ENCODE peak calls at places on chromosome 5, in five cellular contexts. W is suprapubic skin, U is GM23248, E is mammary epithelial cell, D is fibroblast of mammary gland. B is an unnamed sample.

GRCh38 chr5:81995407-81995806 is 23.6 kb downstream of the ATG10 start:
- DNase-seq in W (no peak), U (no peak), E (no peak), D (no peak), B (no peak)

GRCh38 chr5:14239951-14240350 is 96.8 kb downstream of the TRIO start:
- DNase-seq in W (no peak), U (no peak), E (no peak), D (no peak), B (no peak)

GRCh38 chr5:10689391-10690081 is 71.5 kb downstream of the DAP start:
- DNase-seq in W (no peak), U (peak), E (no peak), D (peak), B (peak)

GRCh38 chr5:4523038-4523437 is 617.1 kb upstream of the ADAMTS16 start:
- DNase-seq in W (no peak), U (no peak), E (no peak), D (no peak), B (no peak)

GRCh38 chr5:73654861-73655318 is 28.9 kb downstream of the ARHGEF28 start:
- DNase-seq in W (no peak), U (no peak), E (no peak), D (no peak), B (no peak)

GRCh38 chr5:80035839-80036238 is 691 bp downstream of the THBS4 start:
- DNase-seq in W (no peak), U (no peak), E (no peak), D (no peak), B (no peak)

GRCh38 chr5:127757576-127757975 is 54.4 kb downstream of the CCDC192 start:
- DNase-seq in W (no peak), U (peak), E (peak), D (peak), B (peak)

GRCh38 chr5:74594172-74595040 is 46.1 kb downstream of the ENC1 start:
- DNase-seq in W (no peak), U (no peak), E (no peak), D (no peak), B (no peak)

GRCh38 chr5:135883026-135883425 is 12.6 kb downstream of the IL9 start:
- DNase-seq in W (no peak), U (no peak), E (no peak), D (no peak), B (no peak)

GRCh38 chr5:32771037-32771436 is 59.9 kb downstream of the NPR3 start:
- DNase-seq in W (no peak), U (no peak), E (no peak), D (peak), B (no peak)

GRCh38 chr5:169629847-169630548 is 7.1 kb upstream of the DOCK2 start:
- DNase-seq in W (no peak), U (peak), E (peak), D (peak), B (no peak)

GRCh38 chr5:164256954-164257353 is 751.5 kb downstream of the MAT2B start:
- DNase-seq in W (no peak), U (no peak), E (no peak), D (no peak), B (no peak)

GRCh38 chr5:54175-54730 is 37.7 kb upstream of the PLEKHG4B start:
- DNase-seq in W (no peak), U (no peak), E (no peak), D (no peak), B (no peak)

GRCh38 chr5:16726538-16726946 is 109.7 kb upstream of the RETREG1 start:
- DNase-seq in W (no peak), U (no peak), E (peak), D (no peak), B (peak)

GRCh38 chr5:151153766-151154272 is 3.8 kb downstream of the ANXA6 start:
- DNase-seq in W (no peak), U (peak), E (no peak), D (no peak), B (no peak)

GRCh38 chr5:127988149-127988755 is 95.3 kb upstream of the SLC12A2 start:
- DNase-seq in W (no peak), U (peak), E (peak), D (peak), B (no peak)

GRCh38 chr5:113270081-113270480 is 164.7 kb downstream of the TSSK1B start:
- DNase-seq in W (no peak), U (no peak), E (no peak), D (no peak), B (no peak)

GRCh38 chr5:116075117-116075910 is 9.5 kb upstream of the COMMD10 start:
- DNase-seq in W (no peak), U (no peak), E (peak), D (peak), B (peak)

GRCh38 chr5:62521319-62521718 is 57.3 kb upstream of the LRRC70 start:
- DNase-seq in W (no peak), U (no peak), E (no peak), D (no peak), B (no peak)

GRCh38 chr5:92907914-92908606 is 673.0 kb downstream of the NR2F1-AS1 start:
- DNase-seq in W (no peak), U (peak), E (no peak), D (peak), B (no peak)

GRCh38 chr5:76331139-76331538 is 71.9 kb upstream of the IQGAP2 start:
- DNase-seq in W (no peak), U (no peak), E (no peak), D (no peak), B (peak)

GRCh38 chr5:31638286-31638685 is 645 bp upstream of the PDZD2 start:
- DNase-seq in W (no peak), U (peak), E (no peak), D (no peak), B (no peak)

GRCh38 chr5:141940695-141941271 is 17.1 kb downstream of the DELE1 start:
- DNase-seq in W (no peak), U (peak), E (no peak), D (peak), B (no peak)

DNA sequence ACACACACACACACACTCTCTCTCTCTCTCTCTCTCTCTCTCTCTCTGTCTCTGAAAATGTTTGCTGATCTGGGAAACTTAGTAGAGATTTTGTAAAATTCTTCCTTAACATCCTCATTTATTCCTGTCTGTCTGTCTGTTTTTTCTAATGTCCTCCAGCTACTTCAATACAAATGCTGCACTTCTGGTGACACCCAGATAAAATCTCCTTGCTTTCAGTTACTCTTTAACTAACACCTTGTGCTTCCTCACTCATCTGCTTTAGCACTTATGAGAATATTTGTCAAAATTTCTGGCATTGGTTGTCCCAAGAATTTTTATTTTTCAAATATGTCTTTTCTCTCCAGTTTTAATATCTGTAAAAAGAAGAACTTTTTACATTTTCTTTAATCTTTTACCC is 35.0 kb upstream of the ARRDC3 start:
- DNase-seq in W (no peak), U (no peak), E (no peak), D (no peak), B (no peak)
- H3K4me3 ChIP-seq in W (no peak), U (no peak), E (no peak), D (no peak), B (no peak)

DNA sequence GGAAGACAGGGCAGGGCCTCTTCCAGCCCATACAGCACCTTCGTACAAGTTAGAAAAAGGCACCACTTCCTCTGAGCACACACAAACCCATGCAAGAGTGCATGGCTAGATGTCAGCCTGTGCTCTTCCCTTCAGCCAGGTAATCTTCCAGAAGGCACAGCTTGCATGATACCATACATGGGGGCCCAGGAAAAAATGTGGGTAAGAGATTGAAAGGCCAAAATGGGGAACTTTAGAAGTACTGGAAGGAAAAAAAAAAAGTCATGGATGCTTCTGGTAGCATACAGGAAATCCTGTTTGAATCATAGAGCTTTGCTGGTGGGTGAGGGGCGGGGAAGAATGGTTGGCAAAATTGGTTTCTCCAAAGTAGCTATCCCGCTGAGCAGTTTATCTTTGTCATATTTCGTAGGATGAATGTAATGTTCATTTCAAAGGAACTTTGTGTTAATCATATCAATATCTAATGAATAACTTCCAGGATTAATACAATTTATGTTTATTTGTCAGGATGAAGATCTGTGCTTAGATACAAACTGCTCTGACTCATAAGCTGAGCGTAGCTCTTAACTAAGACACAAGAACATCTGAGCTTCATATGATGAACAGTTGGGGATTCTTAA is 78.2 kb upstream of the MAP3K1 start:
- DNase-seq in W (no peak), U (peak), E (no peak), D (peak), B (peak)
- H3K4me3 ChIP-seq in W (no peak), U (no peak), E (no peak), D (no peak), B (no peak)

DNA sequence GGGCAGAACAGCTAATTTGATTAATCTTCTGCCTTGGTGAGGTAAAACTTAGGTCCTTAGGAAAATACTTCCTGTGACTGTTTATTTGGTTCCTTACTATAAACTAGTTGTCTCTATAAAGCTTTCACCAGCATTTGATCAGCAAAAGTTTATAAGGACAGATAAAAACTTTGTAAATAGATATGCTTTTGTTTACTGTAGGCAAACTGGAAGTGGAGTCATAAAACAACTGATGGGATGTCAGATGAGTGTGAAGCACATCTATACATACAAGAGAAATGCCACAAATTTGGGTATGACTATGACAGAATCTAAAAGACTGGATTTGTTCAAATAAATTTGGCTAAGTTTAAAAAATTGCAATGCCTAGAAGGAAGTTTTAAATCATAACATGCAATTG is 5.5 kb downstream of the PTGER4 start:
- DNase-seq in W (no peak), U (no peak), E (no peak), D (no peak), B (no peak)
- H3K4me3 ChIP-seq in W (peak), U (no peak), E (no peak), D (no peak), B (no peak)

GRCh38 chr5:2160811-2161210 is 278.1 kb upstream of the IRX4 start:
- DNase-seq in W (peak), U (no peak), E (no peak), D (no peak), B (no peak)
- H3K4me3 ChIP-seq in W (no peak), U (no peak), E (no peak), D (no peak), B (no peak)

DNA sequence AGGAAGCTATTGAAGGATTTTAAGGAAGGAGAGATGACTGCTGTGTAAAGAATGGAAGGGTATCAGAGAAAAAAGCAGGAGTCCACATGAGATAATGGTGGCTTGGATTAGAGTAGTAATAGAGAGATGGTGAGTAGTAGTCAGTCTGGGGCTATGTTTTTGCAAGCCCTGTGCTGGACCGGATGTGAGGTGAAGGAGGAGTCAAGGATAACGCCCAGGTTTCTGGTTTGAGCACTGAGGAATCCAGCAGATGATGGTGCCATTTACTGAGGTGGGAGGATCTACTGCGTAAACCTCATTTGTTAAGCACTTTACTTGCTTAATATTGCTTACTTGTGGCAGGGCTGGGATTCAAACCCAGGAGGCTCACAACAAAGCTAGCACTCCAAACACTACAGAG is 1.1 kb downstream of the TIGD6 start:
- DNase-seq in W (no peak), U (peak), E (peak), D (no peak), B (no peak)
- H3K4me3 ChIP-seq in W (peak), U (peak), E (peak), D (peak), B (peak)

GRCh38 chr5:131280417-131280816 is 16.6 kb downstream of the CDC42SE2 start:
- DNase-seq in W (no peak), U (peak), E (no peak), D (no peak), B (no peak)

GRCh38 chr5:131279209-131279608 is 15.4 kb downstream of the CDC42SE2 start:
- DNase-seq in W (no peak), U (no peak), E (no peak), D (no peak), B (no peak)

GRCh38 chr5:131281868-131282234 is 18.0 kb downstream of the CDC42SE2 start:
- DNase-seq in W (no peak), U (no peak), E (no peak), D (no peak), B (no peak)

GRCh38 chr5:131281133-131281867 is 17.4 kb downstream of the CDC42SE2 start:
- DNase-seq in W (no peak), U (peak), E (no peak), D (no peak), B (peak)

GRCh38 chr5:131282235-131282634 is 18.4 kb downstream of the CDC42SE2 start:
- DNase-seq in W (no peak), U (no peak), E (peak), D (no peak), B (no peak)
- H3K4me3 ChIP-seq in W (peak), U (no peak), E (peak), D (no peak), B (no peak)

GRCh38 chr5:139415221-139415861 is 11.5 kb upstream of the SPATA24 start:
- DNase-seq in W (no peak), U (no peak), E (peak), D (no peak), B (no peak)

GRCh38 chr5:139414601-139415121 is 10.8 kb upstream of the SPATA24 start:
- DNase-seq in W (no peak), U (no peak), E (no peak), D (no peak), B (no peak)

GRCh38 chr5:139413153-139413552 is 9.3 kb upstream of the SPATA24 start:
- DNase-seq in W (no peak), U (no peak), E (no peak), D (no peak), B (no peak)

GRCh38 chr5:139415869-139416268 is 12.0 kb upstream of the SPATA24 start:
- DNase-seq in W (no peak), U (no peak), E (no peak), D (no peak), B (no peak)

GRCh38 chr5:139413963-139414362 is 10.1 kb upstream of the SPATA24 start:
- DNase-seq in W (no peak), U (no peak), E (no peak), D (no peak), B (no peak)
- H3K4me3 ChIP-seq in W (no peak), U (no peak), E (no peak), D (no peak), B (no peak)

GRCh38 chr5:172806897-172807672 is 27.0 kb upstream of the ERGIC1 start:
- DNase-seq in W (peak), U (peak), E (peak), D (peak), B (no peak)
- H3K4me3 ChIP-seq in W (peak), U (peak), E (no peak), D (no peak), B (no peak)

B was measured in Jurkat, Clone E6-1.